ENCODE peak calls at places on chromosome 10, in four cellular contexts. One of them, this sample, is unnamed.

GRCh38 chr10:119406137-119406536 is 136.4 kb downstream of the RGS10 start:
- DNase-seq in IMR-90: no peak
- DNase-seq in K562: no peak
- DNase-seq in GM12878: no peak
- DNase-seq in this sample: no peak

GRCh38 chr10:110811791-110812581 is 59.7 kb upstream of the PDCD4 start:
- DNase-seq in IMR-90: no peak
- DNase-seq in K562: no peak
- DNase-seq in GM12878: no peak
- DNase-seq in this sample: no peak

GRCh38 chr10:57996536-57996935 is 271.2 kb downstream of the IPMK start:
- DNase-seq in K562: no peak
- DNase-seq in GM12878: no peak
- DNase-seq in IMR-90: no peak
- DNase-seq in this sample: no peak

GRCh38 chr10:47062801-47063200 is 151.6 kb downstream of the PTPN20 start:
- DNase-seq in K562: no peak
- DNase-seq in GM12878: no peak
- DNase-seq in IMR-90: peak
- DNase-seq in this sample: no peak

GRCh38 chr10:131656009-131656408 is 244.8 kb upstream of the PPP2R2D start:
- DNase-seq in IMR-90: no peak
- DNase-seq in K562: no peak
- DNase-seq in GM12878: no peak
- DNase-seq in this sample: no peak

GRCh38 chr10:28891058-28891713 is 213.9 kb downstream of the BAMBI start:
- DNase-seq in K562: no peak
- DNase-seq in IMR-90: no peak
- DNase-seq in GM12878: no peak
- DNase-seq in this sample: no peak

GRCh38 chr10:109647627-109648026 is 275.7 kb downstream of the XPNPEP1 start:
- DNase-seq in K562: no peak
- DNase-seq in IMR-90: no peak
- DNase-seq in GM12878: no peak
- DNase-seq in this sample: no peak

GRCh38 chr10:43734716-43735115 is 86.0 kb upstream of the ZNF32 start:
- DNase-seq in IMR-90: peak
- DNase-seq in K562: no peak
- DNase-seq in GM12878: no peak
- DNase-seq in this sample: no peak

GRCh38 chr10:49397036-49397999 is 1.4 kb upstream of the DRGX start:
- DNase-seq in GM12878: no peak
- DNase-seq in IMR-90: no peak
- DNase-seq in K562: no peak
- DNase-seq in this sample: no peak

GRCh38 chr10:61475449-61475873 is 22.3 kb upstream of the TMEM26 start:
- DNase-seq in GM12878: no peak
- DNase-seq in IMR-90: peak
- DNase-seq in K562: no peak
- DNase-seq in this sample: no peak

GRCh38 chr10:88828310-88828709 is 23.3 kb downstream of the ANKRD22 start:
- DNase-seq in IMR-90: peak
- DNase-seq in K562: no peak
- DNase-seq in GM12878: no peak
- DNase-seq in this sample: no peak

GRCh38 chr10:95758351-95759025 is 2.5 kb downstream of the ENTPD1 start:
- DNase-seq in K562: peak
- DNase-seq in IMR-90: peak
- DNase-seq in GM12878: peak
- DNase-seq in this sample: peak
- TF ChIP-seq RFX5 in K562: no peak
- TF ChIP-seq RFX5 in IMR-90: no peak
- TF ChIP-seq RFX5 in GM12878: no peak
- TF ChIP-seq RFX5 in this sample: no peak

DNA sequence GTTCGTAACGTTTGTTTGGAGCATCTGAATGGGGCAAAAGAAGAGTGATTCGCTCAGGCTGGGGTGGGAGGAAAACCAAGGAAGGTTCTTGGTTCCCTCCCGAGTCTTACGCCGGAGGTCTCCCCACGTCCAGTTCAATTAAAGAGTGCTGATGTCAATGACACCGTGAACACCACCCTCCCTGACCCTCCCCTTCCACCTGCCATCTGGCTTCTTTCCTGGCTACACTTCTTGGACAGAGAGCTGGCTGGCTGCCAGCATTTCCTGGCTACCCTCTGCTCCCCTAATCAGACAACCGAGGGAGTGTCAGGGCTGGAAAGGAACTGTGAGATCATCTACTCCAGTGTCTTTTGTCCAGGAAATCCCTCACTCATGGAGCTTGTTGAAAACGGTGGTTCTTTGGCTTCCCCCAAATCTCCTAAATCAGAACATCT is 24.1 kb upstream of the FFAR4 start:
- DNase-seq in K562: peak
- DNase-seq in IMR-90: peak
- DNase-seq in GM12878: no peak
- DNase-seq in this sample: peak
- TF ChIP-seq ELK1 in K562: no peak
- TF ChIP-seq ELK1 in IMR-90: no peak
- TF ChIP-seq ELK1 in GM12878: no peak
- TF ChIP-seq ELK1 in this sample: no peak

GRCh38 chr10:79282388-79282787 is 64.9 kb upstream of the PPIF start:
- DNase-seq in GM12878: no peak
- DNase-seq in IMR-90: no peak
- DNase-seq in K562: no peak
- DNase-seq in this sample: no peak

GRCh38 chr10:79286318-79286951 is 60.8 kb upstream of the PPIF start:
- DNase-seq in GM12878: peak
- DNase-seq in K562: peak
- DNase-seq in IMR-90: peak
- DNase-seq in this sample: no peak

GRCh38 chr10:79287973-79288715 is 59.1 kb upstream of the PPIF start:
- DNase-seq in K562: no peak
- DNase-seq in IMR-90: no peak
- DNase-seq in GM12878: no peak
- DNase-seq in this sample: no peak

GRCh38 chr10:79284158-79284871 is 63.0 kb upstream of the PPIF start:
- DNase-seq in K562: no peak
- DNase-seq in IMR-90: no peak
- DNase-seq in GM12878: no peak
- DNase-seq in this sample: no peak

GRCh38 chr10:79285315-79286185 is 61.7 kb upstream of the PPIF start:
- DNase-seq in GM12878: peak
- DNase-seq in IMR-90: no peak
- DNase-seq in K562: no peak
- DNase-seq in this sample: no peak
- TF ChIP-seq RFX5 in GM12878: no peak
- TF ChIP-seq RFX5 in IMR-90: no peak
- TF ChIP-seq RFX5 in K562: no peak
- TF ChIP-seq RFX5 in this sample: no peak

GRCh38 chr10:114151892-114152291 is 22.1 kb downstream of the CCDC186 start:
- DNase-seq in K562: no peak
- DNase-seq in IMR-90: no peak
- DNase-seq in GM12878: no peak
- DNase-seq in this sample: no peak

GRCh38 chr10:114151486-114151885 is 22.5 kb downstream of the CCDC186 start:
- DNase-seq in IMR-90: peak
- DNase-seq in K562: no peak
- DNase-seq in GM12878: no peak
- DNase-seq in this sample: peak
- TF ChIP-seq ELK1 in IMR-90: no peak
- TF ChIP-seq ELK1 in K562: no peak
- TF ChIP-seq ELK1 in GM12878: no peak
- TF ChIP-seq ELK1 in this sample: no peak

DNA sequence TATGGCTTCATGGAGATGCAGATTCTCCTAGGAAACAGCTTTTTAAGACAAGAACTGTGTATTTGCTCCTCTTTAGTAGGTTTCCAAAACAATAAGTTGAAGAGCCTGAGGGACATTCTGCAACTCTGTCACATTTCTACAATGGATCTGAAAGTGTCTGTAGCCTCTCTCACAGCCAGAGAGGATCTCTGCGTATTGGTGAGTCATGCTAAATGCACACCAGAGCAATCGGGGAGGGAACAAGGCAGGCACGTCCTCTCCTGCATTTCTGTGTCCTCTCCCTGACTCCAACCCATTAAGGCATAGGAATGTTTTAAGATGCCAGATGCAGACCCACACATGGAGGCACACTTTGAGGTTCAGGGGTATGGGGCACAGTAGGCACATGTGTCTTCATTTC is 1126.4 kb upstream of the GHITM start:
- DNase-seq in IMR-90: no peak
- DNase-seq in GM12878: no peak
- DNase-seq in K562: no peak
- DNase-seq in this sample: no peak
- TF ChIP-seq RFX5 in IMR-90: no peak
- TF ChIP-seq RFX5 in GM12878: no peak
- TF ChIP-seq RFX5 in K562: no peak
- TF ChIP-seq RFX5 in this sample: no peak

DNA sequence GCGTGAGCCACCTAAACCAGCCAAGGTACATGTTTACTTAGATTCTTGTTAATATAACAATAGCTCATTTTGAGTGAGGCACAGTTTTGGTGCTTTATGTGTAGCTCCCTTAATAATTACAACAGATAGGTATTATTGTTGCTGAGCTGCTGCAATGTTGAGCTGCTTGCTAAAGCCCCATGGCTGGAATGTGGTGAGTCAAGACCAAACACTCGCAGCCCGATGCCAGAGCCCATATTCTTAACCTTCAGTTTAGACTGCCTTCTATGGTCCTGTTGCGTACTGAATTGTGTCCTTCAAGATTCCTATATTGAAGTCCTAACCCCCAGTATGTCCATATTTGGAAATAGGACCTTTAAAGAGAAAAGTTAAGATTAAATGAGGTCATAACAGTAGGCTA is 407.1 kb downstream of the NEBL start:
- DNase-seq in IMR-90: no peak
- DNase-seq in GM12878: no peak
- DNase-seq in K562: no peak
- DNase-seq in this sample: no peak
- TF ChIP-seq ELK1 in IMR-90: no peak
- TF ChIP-seq ELK1 in GM12878: no peak
- TF ChIP-seq ELK1 in K562: no peak
- TF ChIP-seq ELK1 in this sample: no peak

This sample was measured in A549.